ENCODE peak calls at places on chromosomes 2 and 18, in ten cellular contexts. Y is psoas muscle, F is HepG2, E is pancreas, Q is tibial artery, D is cardiac muscle cell, V is thyroid gland, C is ovary, M is sigmoid colon, J is right atrium auricular region. L is an unnamed sample.

GRCh38 chr2:233385489-233386044 is 31.3 kb downstream of the DGKD start:
- DNase-seq in D (peak; percentile 23), V (no peak), J (no peak), E (no peak), F (no peak), M (no peak), Y (no peak), Q (no peak), C (no peak), L (no peak)

GRCh38 chr2:176118606-176119370 is 2.2 kb downstream of the HOXD10 start:
- DNase-seq in C (no peak), E (no peak), Y (no peak), Q (no peak), V (no peak), F (peak; percentile 54), J (no peak), M (no peak), D (no peak), L (peak; percentile 76)

GRCh38 chr2:80105020-80105419 is 199.5 kb downstream of the LRRTM1 start:
- DNase-seq in M (no peak), J (no peak), Y (no peak), C (no peak), Q (no peak), F (no peak), D (no peak), V (no peak), E (no peak), L (no peak)

GRCh38 chr18:39825485-39825884 is 2129.5 kb upstream of the PIK3C3 start:
- DNase-seq in J (no peak), Y (no peak), D (no peak), C (no peak), F (no peak), E (no peak), M (no peak), V (no peak), Q (no peak), L (no peak)

GRCh38 chr2:101516833-101517690 is 42.1 kb upstream of the RFX8 start:
- DNase-seq in C (no peak), M (no peak), J (no peak), V (no peak), D (peak; percentile 83), F (peak; percentile 75), Y (no peak), Q (no peak), E (no peak), L (no peak)

GRCh38 chr2:11773747-11774536 is 27.5 kb downstream of the LPIN1 start:
- DNase-seq in M (peak; percentile 18), F (no peak), Y (no peak), D (no peak), V (no peak), E (no peak), J (no peak), C (no peak), Q (no peak), L (no peak)

GRCh38 chr2:36246320-36246990 is 109.1 kb upstream of the CRIM1 start:
- DNase-seq in F (no peak), D (no peak), E (no peak), V (no peak), Q (no peak), M (no peak), C (no peak), J (no peak), Y (no peak), L (no peak)

GRCh38 chr2:8376603-8377423 is 305.0 kb upstream of the ID2 start:
- DNase-seq in M (no peak), J (no peak), Q (no peak), D (no peak), Y (no peak), F (no peak), E (no peak), V (no peak), C (no peak), L (no peak)

GRCh38 chr18:6242004-6242403 is 172.7 kb downstream of the L3MBTL4 start:
- DNase-seq in Q (no peak), Y (no peak), V (no peak), M (no peak), D (no peak), F (no peak), C (no peak), J (no peak), E (no peak), L (no peak)

GRCh38 chr2:192157776-192158175 is 37.0 kb downstream of the TMEFF2 start:
- DNase-seq in D (no peak), J (no peak), Y (no peak), E (no peak), V (no peak), M (no peak), Q (no peak), C (no peak), F (no peak), L (no peak)

GRCh38 chr2:150517951-150518680 is 30.6 kb upstream of the RND3 start:
- DNase-seq in C (no peak), V (no peak), Q (no peak), M (no peak), Y (no peak), F (no peak), J (no peak), D (peak; percentile 55), E (no peak), L (no peak)

GRCh38 chr2:179559108-179559806 is 294.6 kb upstream of the SESTD1 start:
- DNase-seq in V (no peak), J (no peak), E (no peak), Y (no peak), Q (no peak), M (no peak), F (no peak), C (no peak), D (no peak), L (no peak)

GRCh38 chr2:29562319-29562718 is 359.1 kb downstream of the ALK start:
- DNase-seq in V (no peak), Q (no peak), J (no peak), E (no peak), D (peak; percentile 2), F (no peak), C (no peak), M (no peak), Y (no peak), L (no peak)

GRCh38 chr18:50507120-50507590 is 52.7 kb upstream of the MAPK4 start:
- DNase-seq in J (no peak), F (peak; percentile 13), C (peak; percentile 61), E (peak; percentile 27), Q (peak; percentile 25), V (peak; percentile 72), Y (peak; percentile 26), D (peak; percentile 74), M (peak; percentile 72), L (peak; percentile 16)

GRCh38 chr18:24885266-24885665 is 424.8 kb downstream of the HRH4 start:
- DNase-seq in C (no peak), E (no peak), Q (no peak), Y (no peak), J (no peak), D (no peak), F (no peak), V (no peak), M (no peak), L (no peak)

GRCh38 chr18:74682141-74682997 is 84.7 kb downstream of the ZNF407 start:
- DNase-seq in Y (no peak), M (no peak), V (no peak), C (no peak), F (no peak), E (no peak), D (peak; percentile 2), Q (no peak), J (no peak), L (no peak)

GRCh38 chr2:224173882-224174415 is 134.9 kb upstream of the SERPINE2 start:
- DNase-seq in D (no peak), Y (no peak), J (no peak), V (no peak), M (no peak), E (no peak), F (no peak), Q (no peak), C (no peak), L (no peak)

GRCh38 chr18:27400001-27400400 is 214.9 kb upstream of the CHST9 start:
- DNase-seq in J (no peak), D (no peak), M (no peak), V (no peak), Q (no peak), C (no peak), Y (no peak), F (no peak), E (no peak), L (no peak)

GRCh38 chr2:177262137-177262536 is 2.4 kb downstream of the NFE2L2 start:
- DNase-seq in Q (no peak), C (no peak), E (no peak), F (no peak), D (no peak), J (no peak), V (no peak), Y (no peak), M (no peak), L (no peak)

GRCh38 chr2:144431384-144431783 is 88.5 kb downstream of the ZEB2 start:
- DNase-seq in Q (no peak), C (no peak), Y (no peak), M (no peak), V (peak; percentile 11), J (no peak), D (no peak), E (no peak), F (no peak), L (no peak)
- H3K27ac ChIP-seq in Q (peak overlapping the region; percentile 75), C (peak overlapping the region; percentile 49), Y (peak overlapping the region; percentile 79), M (peak overlapping the region; percentile 51), V (peak overlapping the region; percentile 16), J (peak overlapping the region; percentile 77), D (peak overlapping the region; percentile 87), E (no peak overlapping the region), F (no peak overlapping the region), L (peak overlapping the region; percentile 63)

GRCh38 chr2:229669841-229670240 is 44.5 kb downstream of the DNER start:
- DNase-seq in Q (no peak), J (no peak), V (no peak), E (no peak), Y (no peak), D (peak; percentile 2), C (no peak), M (no peak), F (no peak), L (no peak)
- H3K4me3 ChIP-seq in Q (no peak overlapping the region), J (no peak overlapping the region), V (no peak overlapping the region), E (no peak overlapping the region), Y (no peak overlapping the region), D (no peak overlapping the region), C (no peak overlapping the region), M (no peak overlapping the region), F (no peak overlapping the region), L (no peak overlapping the region)

DNA sequence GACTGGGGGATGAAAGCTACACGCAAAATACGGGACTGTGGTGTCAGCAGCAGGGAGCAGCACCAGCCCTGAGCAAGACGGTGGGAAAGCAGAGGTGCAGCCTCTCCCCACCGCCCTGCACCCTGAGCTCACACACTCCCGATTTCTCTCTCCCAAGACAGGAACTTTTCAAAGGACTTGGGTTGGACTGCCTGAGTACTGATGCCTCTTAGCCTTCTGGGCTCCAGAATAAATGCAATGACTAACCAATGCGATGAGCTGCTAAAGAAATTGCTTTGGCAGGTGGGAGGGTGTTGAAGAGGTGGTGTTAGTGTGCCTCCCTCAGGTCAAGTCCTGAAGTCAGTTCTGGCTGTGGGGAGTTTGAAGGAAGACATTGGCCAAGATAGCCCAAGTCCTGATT is 9.6 kb downstream of the TRIM54 start:
- DNase-seq in Y (no peak), E (no peak), C (no peak), M (no peak), V (no peak), D (no peak), F (peak; percentile 44), J (no peak), Q (no peak), L (no peak)
- TF ChIP-seq CTCF in Y (no peak), E (no peak), C (no peak), M (no peak), V (no peak), D (no peak), F (peak; percentile 78), J (no peak), Q (no peak), L (no peak)

GRCh38 chr2:64277101-64277849 is 133.1 kb upstream of the PELI1 start:
- DNase-seq in Q (no peak), Y (no peak), F (no peak), V (no peak), D (no peak), C (no peak), J (no peak), M (no peak), E (no peak), L (no peak)
- H3K27ac ChIP-seq in Q (no peak overlapping the region), Y (no peak overlapping the region), F (no peak overlapping the region), V (peak overlapping the region; percentile 75), D (no peak overlapping the region), C (no peak overlapping the region), J (no peak overlapping the region), M (no peak overlapping the region), E (peak overlapping the region; percentile 1), L (no peak overlapping the region)

L was measured in uterus.